ENCODE peak calls at places on chromosomes 3 and 15, in nine cellular contexts. J, Z, S, Q, M, I, B, O and X are unnamed samples.
A peak's percentile ranks its signal among the peaks of the same experiment; 100 is the strongest.

GRCh38 chr15:30929064-30929669 is 25.5 kb downstream of the FAN1 start:
- DNase-seq in J (no peak), Z (no peak), S (no peak), Q (peak; percentile 8), M (no peak), I (no peak), B (no peak), O (no peak), X (no peak)

GRCh38 chr15:70845616-70846360 is 8.2 kb downstream of the LARP6 start:
- DNase-seq in J (no peak), Z (no peak), S (no peak), Q (no peak), M (no peak), I (no peak), B (no peak), O (no peak), X (no peak)

GRCh38 chr3:136990826-136991225 is 33.0 kb downstream of the IL20RB start:
- DNase-seq in J (no peak), Z (no peak), S (no peak), Q (no peak), M (no peak), I (no peak), B (no peak), O (no peak), X (no peak)

GRCh38 chr3:40008796-40009195 is 199.4 kb downstream of the MYRIP start:
- DNase-seq in J (no peak), Z (no peak), S (no peak), Q (no peak), M (no peak), I (no peak), B (no peak), O (no peak), X (no peak)

GRCh38 chr3:3074551-3075257 is 35.5 kb downstream of the IL5RA start:
- DNase-seq in J (peak; percentile 26), Z (no peak), S (no peak), Q (no peak), M (no peak), I (no peak), B (no peak), O (no peak), X (no peak)

GRCh38 chr3:19757773-19758172 is 176.2 kb downstream of the EFHB start:
- DNase-seq in J (no peak), Z (no peak), S (no peak), Q (no peak), M (peak; percentile 64), I (no peak), B (no peak), O (no peak), X (no peak)

GRCh38 chr3:81549388-81549787 is 212.1 kb downstream of the GBE1 start:
- DNase-seq in J (no peak), Z (no peak), S (no peak), Q (peak; percentile 27), M (no peak), I (no peak), B (no peak), O (no peak), X (no peak)

GRCh38 chr3:171000281-171000680 is 26.2 kb downstream of the SLC2A2 start:
- DNase-seq in J (no peak), Z (no peak), S (peak; percentile 21), Q (no peak), M (no peak), I (no peak), B (no peak), O (no peak), X (no peak)

GRCh38 chr3:50430950-50431435 is 71.7 kb upstream of the TMEM115 start:
- DNase-seq in J (no peak), Z (no peak), S (no peak), Q (no peak), M (no peak), I (no peak), B (no peak), O (no peak), X (no peak)

GRCh38 chr15:28098360-28098765 is 752 bp downstream of the OCA2 start:
- DNase-seq in J (no peak), Z (no peak), S (no peak), Q (no peak), M (no peak), I (no peak), B (no peak), O (no peak), X (no peak)

GRCh38 chr15:63090502-63091286 is 31.0 kb upstream of the LACTB start:
- DNase-seq in J (no peak), Z (peak; percentile 69), S (no peak), Q (no peak), M (no peak), I (no peak), B (no peak), O (peak; percentile 23), X (no peak)

GRCh38 chr3:13346481-13347389 is 73.4 kb downstream of the NUP210 start:
- DNase-seq in J (peak; percentile 51), Z (no peak), S (no peak), Q (no peak), M (no peak), I (no peak), B (no peak), O (no peak), X (no peak)

GRCh38 chr3:146404451-146404850 is 64.9 kb downstream of the PLSCR2 start:
- DNase-seq in J (no peak), Z (no peak), S (no peak), Q (no peak), M (no peak), I (no peak), B (no peak), O (no peak), X (peak; percentile 4)

DNA sequence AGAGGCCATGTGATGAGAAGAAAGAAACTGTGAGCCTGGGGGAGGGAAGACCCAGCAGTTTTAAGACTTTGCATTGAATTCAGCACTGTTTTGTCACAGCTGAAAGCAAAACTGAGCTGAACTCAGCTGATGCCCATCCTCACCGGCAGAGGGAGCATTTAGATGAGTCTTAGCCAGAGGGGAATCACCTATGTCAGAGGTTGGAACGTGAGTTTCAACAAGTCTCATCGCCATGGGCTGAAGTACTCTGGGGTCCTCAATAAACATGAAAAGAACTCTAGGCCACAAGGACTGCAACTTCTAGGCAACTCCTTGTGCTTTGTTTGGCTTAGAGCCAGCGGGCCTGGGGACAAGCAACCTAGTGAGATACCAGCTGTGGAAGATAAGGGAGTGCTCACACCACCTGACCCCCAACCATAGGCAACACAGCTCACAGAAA is 324.5 kb downstream of the TBL1XR1 start:
- DNase-seq in J (peak; percentile 41), Z (peak; percentile 68), S (peak; percentile 70), Q (peak; percentile 64), M (peak; percentile 44), I (peak; percentile 73), B (peak; percentile 51), O (peak; percentile 75), X (peak; percentile 11)
- TF ChIP-seq CTCF in J (peak; percentile 85), Z (peak; percentile 91), S (peak; percentile 95), Q (peak; percentile 84), M (peak; percentile 49), I (peak; percentile 94), B (peak; percentile 75), O (peak; percentile 88), X (peak; percentile 85)

GRCh38 chr3:71022552-71023335 is 560.8 kb downstream of the FOXP1 start:
- DNase-seq in J (no peak), Z (no peak), S (no peak), Q (peak; percentile 15), M (peak; percentile 46), I (peak; percentile 20), B (no peak), O (no peak), X (no peak)
- TF ChIP-seq CTCF in J (no peak), Z (peak; percentile 17), S (peak; percentile 25), Q (peak; percentile 28), M (peak; percentile 25), I (no peak), B (no peak), O (no peak), X (peak; percentile 16)

GRCh38 chr15:69222002-69222474 is 61.6 kb downstream of the GLCE start:
- DNase-seq in J (no peak), Z (no peak), S (no peak), Q (no peak), M (no peak), I (no peak), B (no peak), O (no peak), X (no peak)

GRCh38 chr15:69225355-69226027 is 65.1 kb downstream of the GLCE start:
- DNase-seq in J (no peak), Z (no peak), S (peak; percentile 72), Q (peak; percentile 70), M (peak; percentile 55), I (no peak), B (no peak), O (peak; percentile 12), X (no peak)

GRCh38 chr15:69223083-69223813 is 62.8 kb downstream of the GLCE start:
- DNase-seq in J (no peak), Z (no peak), S (no peak), Q (no peak), M (no peak), I (no peak), B (no peak), O (no peak), X (no peak)

GRCh38 chr15:69226028-69226355 is 65.6 kb downstream of the GLCE start:
- DNase-seq in J (no peak), Z (no peak), S (no peak), Q (no peak), M (no peak), I (no peak), B (no peak), O (no peak), X (no peak)

GRCh38 chr15:69224383-69224782 is 63.9 kb downstream of the GLCE start:
- DNase-seq in J (no peak), Z (peak; percentile 1), S (peak; percentile 29), Q (peak; percentile 8), M (no peak), I (peak; percentile 26), B (no peak), O (no peak), X (no peak)
- TF ChIP-seq CTCF in J (no peak), Z (no peak), S (no peak), Q (no peak), M (no peak), I (no peak), B (no peak), O (no peak), X (no peak)

GRCh38 chr15:97129684-97130083 is 799.2 kb downstream of the NR2F2 start:
- DNase-seq in J (no peak), Z (no peak), S (no peak), Q (no peak), M (no peak), I (no peak), B (no peak), O (no peak), X (no peak)

GRCh38 chr15:97124790-97125189 is 794.3 kb downstream of the NR2F2 start:
- DNase-seq in J (no peak), Z (no peak), S (no peak), Q (no peak), M (no peak), I (no peak), B (no peak), O (no peak), X (no peak)

DNA sequence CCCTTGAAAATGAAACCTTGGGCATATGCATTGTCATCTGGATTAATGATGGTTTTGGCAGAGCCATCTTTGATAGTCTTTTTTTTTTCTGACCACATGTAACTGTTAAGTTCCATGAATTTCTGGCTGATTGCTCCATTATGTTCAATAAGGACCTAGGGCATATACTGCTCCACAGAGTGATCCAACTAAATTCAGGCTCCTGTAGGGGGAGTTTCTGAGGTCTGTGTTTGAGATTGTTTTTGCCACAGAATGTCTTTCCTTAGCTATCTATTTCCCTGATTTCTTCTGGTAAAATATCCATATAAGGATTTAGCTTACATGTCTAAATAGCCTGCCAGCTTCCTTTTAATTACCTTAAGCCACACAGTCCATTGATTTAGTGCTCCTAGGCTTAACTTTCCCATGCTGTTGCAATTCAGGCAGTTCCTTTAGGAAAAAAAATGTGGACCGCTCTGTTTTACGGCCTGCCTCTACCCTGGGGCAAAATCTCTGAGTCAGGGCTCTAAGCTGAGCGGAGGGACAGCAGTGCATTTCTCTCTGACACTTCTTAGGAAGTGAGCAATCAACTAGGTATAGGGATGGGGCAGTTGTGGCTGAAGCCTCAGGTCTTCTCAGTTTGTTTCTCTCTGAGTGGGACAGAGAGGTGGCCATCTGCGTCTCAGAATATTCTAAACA is 796.2 kb downstream of the NR2F2 start:
- DNase-seq in J (no peak), Z (no peak), S (no peak), Q (no peak), M (no peak), I (no peak), B (no peak), O (no peak), X (no peak)
- TF ChIP-seq CTCF in J (no peak), Z (no peak), S (no peak), Q (no peak), M (no peak), I (no peak), B (no peak), O (no peak), X (no peak)